ENCODE peak calls at places on chromosomes 13 and 19, in seven cellular contexts. S is left ventricle myocardium superior; O is stimulated activated CD4-positive, alpha-beta T cell treated with anti-CD3 and anti-CD28 coated beads, TNF-alpha, amount 100 ng/mL, for 4 hours; I is A549; M is RPMI7951; W is kidney; C is brain microvascular endothelial cell. Z is an unnamed sample.

GRCh38 chr13:25292301-25292700 is 5.0 kb upstream of the MTMR6 start:
- DNase-seq in M (peak), W (no peak), C (peak), I (no peak), S (no peak), O (no peak), Z (no peak)

GRCh38 chr19:13797870-13798269 is 2.6 kb downstream of the ZSWIM4 start:
- DNase-seq in M (peak), W (no peak), I (no peak), O (no peak), C (peak), S (peak), Z (no peak)

GRCh38 chr13:44884076-44884729 is 105.1 kb downstream of the NUFIP1 start:
- DNase-seq in M (peak), O (no peak), W (no peak), I (no peak), S (no peak), C (peak), Z (no peak)

GRCh38 chr13:30791354-30791921 is 56.1 kb downstream of the ALOX5AP start:
- DNase-seq in S (peak), W (no peak), O (no peak), M (peak), I (no peak), C (no peak), Z (no peak)

GRCh38 chr13:33123066-33123940 is 107.1 kb downstream of the KL start:
- DNase-seq in I (no peak), M (no peak), W (no peak), S (peak), O (no peak), C (no peak), Z (no peak)

GRCh38 chr13:35283856-35284255 is 192.6 kb downstream of the MAB21L1 start:
- DNase-seq in W (no peak), O (no peak), C (no peak), M (peak), I (no peak), S (no peak), Z (peak)

GRCh38 chr19:39196320-39196719 is 444 bp upstream of the NCCRP1 start:
- DNase-seq in I (no peak), C (no peak), M (no peak), O (no peak), S (no peak), W (no peak), Z (no peak)

GRCh38 chr19:7250951-7251350 is 43.3 kb downstream of the INSR start:
- DNase-seq in S (no peak), C (no peak), M (no peak), W (no peak), I (no peak), O (no peak), Z (no peak)

GRCh38 chr13:98416408-98416807 is 160.5 kb downstream of the STK24 start:
- DNase-seq in C (no peak), S (no peak), O (no peak), W (peak), I (no peak), M (no peak), Z (peak)

GRCh38 chr13:32538234-32538620 is 368 bp downstream of the N4BP2L2 start:
- DNase-seq in W (peak), C (peak), O (no peak), S (peak), I (peak), M (peak), Z (no peak)

GRCh38 chr19:7900401-7900870 is 3.2 kb upstream of the MAP2K7 start:
- DNase-seq in M (no peak), I (no peak), W (no peak), S (no peak), C (no peak), O (no peak), Z (no peak)

GRCh38 chr13:78370231-78370630 is 233.1 kb downstream of the POU4F1 start:
- DNase-seq in C (no peak), M (peak), S (no peak), O (no peak), W (no peak), I (no peak), Z (no peak)

GRCh38 chr19:34327851-34328250 is 37.1 kb upstream of the GPI start:
- DNase-seq in O (no peak), S (peak), M (no peak), C (no peak), I (no peak), W (no peak), Z (no peak)

GRCh38 chr13:95535243-95535642 is 17.3 kb upstream of the CLDN10 start:
- DNase-seq in W (no peak), C (peak), I (peak), O (no peak), S (no peak), M (peak), Z (no peak)

GRCh38 chr13:94641432-94641941 is 39.8 kb downstream of the GPR180 start:
- DNase-seq in I (no peak), M (peak), O (no peak), W (no peak), C (peak), S (no peak), Z (peak)

GRCh38 chr19:35843676-35844481 is 8.4 kb downstream of the NPHS1 start:
- DNase-seq in O (no peak), M (peak), S (no peak), I (peak), W (no peak), C (no peak), Z (no peak)

GRCh38 chr13:109545964-109546363 is 240.4 kb downstream of the IRS2 start:
- DNase-seq in M (no peak), C (no peak), S (no peak), I (no peak), W (no peak), O (no peak), Z (no peak)

GRCh38 chr13:92297971-92298942 is 899.8 kb downstream of the GPC5 start:
- DNase-seq in M (peak), W (no peak), O (no peak), S (no peak), I (no peak), C (no peak), Z (no peak)

GRCh38 chr13:20461481-20461859 is 64.2 kb downstream of the CRYL1 start:
- DNase-seq in S (no peak), C (peak), I (no peak), W (no peak), M (peak), O (no peak), Z (no peak)

GRCh38 chr13:95564948-95565347 is 12.4 kb downstream of the CLDN10 start:
- DNase-seq in O (no peak), W (no peak), C (no peak), S (no peak), I (no peak), M (peak), Z (no peak)

GRCh38 chr19:34254552-34255432 is at the start of gene GARRE1:
- DNase-seq in I (peak), O (no peak), M (peak), W (peak), S (peak), C (no peak), Z (peak)

GRCh38 chr19:32458500-32459123 is 53.0 kb downstream of the DPY19L3 start:
- DNase-seq in I (no peak), O (no peak), W (no peak), M (no peak), C (peak), S (no peak), Z (no peak)

Z was measured in NCI-H1105 treated with DMSO at 0.1 percent for 48 hours.